ENCODE peak calls at places on chromosome 1, in nine cellular contexts. L is IMR-90, W is left ventricle myocardium inferior, D is tibial nerve, N is thoracic aorta, U is neural progenitor cell, R is uterus, I is esophagus muscularis mucosa, Q is lower lobe of right lung. P is an unnamed sample.
A peak's percentile ranks its signal among the peaks of the same experiment; 100 is the strongest.

GRCh38 chr1:58395355-58395754 is 151.2 kb downstream of the OMA1 start:
- DNase-seq in R (no peak), U (no peak), W (no peak), N (no peak), L (peak; percentile 91), I (no peak), D (no peak), Q (no peak), P (no peak)

GRCh38 chr1:219123041-219123440 is 50.6 kb upstream of the LYPLAL1 start:
- DNase-seq in L (peak; percentile 12), N (no peak), D (peak; percentile 13), Q (no peak), I (no peak), R (peak; percentile 16), W (no peak), U (no peak), P (peak; percentile 25)

GRCh38 chr1:179817789-179818188 is 59.8 kb downstream of the TOR1AIP2 start:
- DNase-seq in L (peak; percentile 53), W (peak; percentile 78), D (peak; percentile 61), Q (no peak), U (no peak), R (no peak), N (no peak), I (no peak), P (peak; percentile 80)

GRCh38 chr1:116486424-116486823 is 84.4 kb downstream of the CD58 start:
- DNase-seq in R (no peak), N (no peak), W (no peak), Q (no peak), U (no peak), L (peak; percentile 88), I (no peak), D (no peak), P (no peak)

GRCh38 chr1:64834734-64835133 is 89.9 kb downstream of the RAVER2 start:
- DNase-seq in L (peak; percentile 79), W (no peak), U (no peak), I (no peak), R (no peak), Q (no peak), N (no peak), D (no peak), P (no peak)

GRCh38 chr1:4730078-4730477 is 75.7 kb downstream of the AJAP1 start:
- DNase-seq in U (no peak), Q (no peak), R (no peak), L (no peak), D (no peak), N (no peak), I (no peak), W (no peak), P (no peak)

GRCh38 chr1:1121611-1122077 is 5.8 kb upstream of the C1orf159 start:
- DNase-seq in U (no peak), L (no peak), R (no peak), N (no peak), W (no peak), I (no peak), Q (no peak), D (no peak), P (no peak)

GRCh38 chr1:200971955-200972711 is 51.4 kb downstream of the KIF21B start:
- DNase-seq in L (peak; percentile 38), N (no peak), D (peak; percentile 35), Q (peak; percentile 65), R (peak; percentile 54), I (no peak), U (peak; percentile 75), W (peak; percentile 56), P (peak; percentile 77)

GRCh38 chr1:55706397-55706796 is 491.2 kb upstream of the USP24 start:
- DNase-seq in L (no peak), I (no peak), U (no peak), N (no peak), R (no peak), W (no peak), Q (no peak), D (no peak), P (no peak)

GRCh38 chr1:156122519-156123355 is 8.2 kb downstream of the LMNA start:
- DNase-seq in I (no peak), Q (peak; percentile 75), R (peak; percentile 94), U (peak; percentile 29), W (peak; percentile 85), D (no peak), N (peak; percentile 78), L (peak; percentile 92), P (peak; percentile 86)

GRCh38 chr1:54973205-54973921 is 7.1 kb upstream of the TMEM61 start:
- DNase-seq in R (no peak), L (peak; percentile 21), N (no peak), U (peak; percentile 81), I (no peak), W (peak; percentile 46), Q (no peak), D (no peak), P (peak; percentile 69)

GRCh38 chr1:32487182-32487581 is 22.3 kb downstream of the ZBTB8B start:
- DNase-seq in N (no peak), I (no peak), W (no peak), U (no peak), Q (no peak), R (no peak), D (no peak), L (no peak), P (no peak)

GRCh38 chr1:29687601-29688244 is 451.4 kb downstream of the PTPRU start:
- DNase-seq in N (no peak), I (no peak), Q (no peak), W (no peak), D (no peak), L (peak; percentile 27), R (no peak), U (no peak), P (no peak)
- H3K27me3 ChIP-seq in N (no peaks in the 10 kb centered on the region), I (no peaks in the 10 kb centered on the region), Q (peaks cover 33% of the 10 kb centered on the region), W (peaks cover 82% of the 10 kb centered on the region), D (peaks cover 17% of the 10 kb centered on the region), L (no peaks in the 10 kb centered on the region), R (no peaks in the 10 kb centered on the region), U (no peaks in the 10 kb centered on the region), P (peaks cover 40% of the 10 kb centered on the region)

GRCh38 chr1:204087893-204088528 is 15.1 kb downstream of the SOX13 start:
- DNase-seq in R (peak; percentile 88), W (peak; percentile 46), U (no peak), N (no peak), Q (no peak), L (no peak), I (no peak), D (no peak), P (peak; percentile 76)

GRCh38 chr1:204091066-204091465 is 18.2 kb downstream of the SOX13 start:
- DNase-seq in N (no peak), R (no peak), Q (no peak), D (no peak), I (no peak), L (no peak), U (no peak), W (no peak), P (no peak)

GRCh38 chr1:204087181-204087892 is 14.4 kb downstream of the SOX13 start:
- DNase-seq in D (no peak), N (no peak), W (no peak), R (no peak), L (no peak), U (no peak), Q (no peak), I (no peak), P (no peak)

GRCh38 chr1:204089044-204089751 is 16.3 kb downstream of the SOX13 start:
- DNase-seq in R (peak; percentile 97), Q (no peak), N (no peak), U (no peak), L (no peak), D (peak; percentile 56), W (no peak), I (no peak), P (peak; percentile 90)

DNA sequence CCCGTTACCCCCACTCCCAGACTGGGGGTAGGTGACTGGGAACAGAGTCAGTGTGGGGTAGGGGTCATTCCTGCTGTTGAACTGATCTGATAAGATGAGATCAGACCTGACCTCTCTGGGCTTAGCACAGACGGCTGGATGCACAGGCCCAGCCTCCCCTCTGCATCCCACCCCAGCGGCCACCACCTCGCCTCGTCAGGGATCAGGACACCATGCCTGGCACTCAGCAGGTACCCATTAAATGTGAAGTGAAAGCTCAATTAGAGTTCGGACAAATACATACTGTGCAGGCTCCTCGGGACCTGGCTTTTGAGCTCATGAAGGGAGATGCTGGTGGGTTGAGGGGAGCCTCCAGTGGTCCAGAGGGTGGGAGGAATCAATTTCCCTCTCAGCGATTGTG is 15.7 kb downstream of the SOX13 start:
- DNase-seq in L (no peak), W (no peak), D (no peak), N (no peak), I (no peak), Q (no peak), R (no peak), U (no peak), P (no peak)
- H3K4me1 ChIP-seq in L (peaks cover 4% of the 10 kb centered on the region), W (peaks cover 99% of the 10 kb centered on the region), D (peaks cover 88% of the 10 kb centered on the region), N (peaks cover 57% of the 10 kb centered on the region), I (peaks cover 51% of the 10 kb centered on the region), Q (peaks cover 97% of the 10 kb centered on the region), R (peaks cover 58% of the 10 kb centered on the region), U (peaks cover 64% of the 10 kb centered on the region), P (peaks cover 94% of the 10 kb centered on the region)

GRCh38 chr1:17828991-17829390 is 73.9 kb downstream of the ACTL8 start:
- DNase-seq in R (no peak), U (no peak), W (no peak), N (no peak), Q (no peak), L (no peak), D (no peak), I (no peak), P (no peak)

GRCh38 chr1:17829579-17829978 is 74.4 kb downstream of the ACTL8 start:
- DNase-seq in W (peak; percentile 69), I (no peak), R (no peak), D (no peak), L (no peak), N (no peak), Q (no peak), U (no peak), P (no peak)

GRCh38 chr1:17825273-17826164 is 70.4 kb downstream of the ACTL8 start:
- DNase-seq in Q (no peak), I (no peak), R (no peak), D (no peak), U (no peak), L (no peak), W (no peak), N (no peak), P (no peak)

GRCh38 chr1:17822741-17823426 is 67.8 kb downstream of the ACTL8 start:
- DNase-seq in D (no peak), W (no peak), U (no peak), Q (no peak), L (no peak), I (no peak), N (no peak), R (no peak), P (no peak)

GRCh38 chr1:17826165-17826488 is 71.0 kb downstream of the ACTL8 start:
- DNase-seq in U (peak; percentile 74), R (no peak), L (peak; percentile 17), Q (peak; percentile 58), W (peak; percentile 53), N (no peak), D (no peak), I (no peak), P (peak; percentile 59)
- H3K27me3 ChIP-seq in U (no peaks in the 10 kb centered on the region), R (no peaks in the 10 kb centered on the region), L (peaks cover 5% of the 10 kb centered on the region), Q (peaks cover 29% of the 10 kb centered on the region), W (peaks cover 62% of the 10 kb centered on the region), N (no peaks in the 10 kb centered on the region), D (peaks cover 17% of the 10 kb centered on the region), I (no peaks in the 10 kb centered on the region), P (peaks cover 5% of the 10 kb centered on the region)

DNA sequence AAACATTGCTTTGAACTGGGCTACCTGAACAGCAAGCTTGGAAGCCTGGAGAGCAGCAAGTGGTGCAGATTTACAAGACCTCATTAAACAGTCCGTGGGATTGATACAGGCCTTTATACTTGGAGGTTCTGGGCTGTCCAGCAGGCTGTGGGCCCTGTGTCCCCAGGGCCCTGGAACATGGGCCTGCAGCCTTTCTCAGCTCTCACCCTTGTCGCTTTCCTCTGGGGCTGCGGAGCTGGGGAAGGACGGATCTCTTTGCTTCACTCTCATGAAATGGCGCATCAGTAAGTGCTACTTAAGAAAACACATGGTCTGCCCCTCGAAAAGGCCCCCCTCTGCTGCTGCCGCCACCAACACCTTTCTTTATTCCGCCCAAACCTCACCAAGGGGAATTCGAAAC is 131.3 kb downstream of the RNF220 start:
- DNase-seq in Q (no peak), L (no peak), U (no peak), D (no peak), I (no peak), N (no peak), R (no peak), W (no peak), P (no peak)
- H3K4me1 ChIP-seq in Q (no peaks in the 10 kb centered on the region), L (no peaks in the 10 kb centered on the region), U (peaks cover 6% of the 10 kb centered on the region), D (no peaks in the 10 kb centered on the region), I (no peaks in the 10 kb centered on the region), N (no peaks in the 10 kb centered on the region), R (no peaks in the 10 kb centered on the region), W (no peaks in the 10 kb centered on the region), P (no peaks in the 10 kb centered on the region)

P was measured in psoas muscle.